ENCODE peak calls at places on chromosome 20, in six cellular contexts. B, F, X, G, U and S are unnamed samples.

GRCh38 chr20:50921055-50921454 is 10.2 kb downstream of the ADNP start:
- DNase-seq in B (no peak), F (no peak), X (no peak), G (no peak), U (no peak), S (no peak)

GRCh38 chr20:11502051-11502450 is 415.6 kb upstream of the BTBD3 start:
- DNase-seq in B (no peak), F (no peak), X (no peak), G (no peak), U (no peak), S (no peak)

GRCh38 chr20:41394931-41395668 is 28.5 kb upstream of the EMILIN3 start:
- DNase-seq in B (no peak), F (no peak), X (no peak), G (no peak), U (no peak), S (no peak)

GRCh38 chr20:62963614-62964397 is 11.3 kb downstream of the SLC17A9 start:
- DNase-seq in B (no peak), F (no peak), X (no peak), G (no peak), U (no peak), S (no peak)

GRCh38 chr20:47396762-47397476 is 40.4 kb upstream of the ZMYND8 start:
- DNase-seq in B (peak), F (no peak), X (no peak), G (no peak), U (no peak), S (no peak)

GRCh38 chr20:22921595-22922421 is 113.3 kb upstream of the SSTR4 start:
- DNase-seq in B (no peak), F (no peak), X (no peak), G (no peak), U (peak), S (no peak)

GRCh38 chr20:56237337-56237736 is 11.2 kb upstream of the MC3R start:
- DNase-seq in B (no peak), F (no peak), X (no peak), G (no peak), U (no peak), S (no peak)

GRCh38 chr20:63055575-63056235 is 48.9 kb upstream of the BHLHE23 start:
- DNase-seq in B (no peak), F (no peak), X (no peak), G (no peak), U (no peak), S (no peak)

GRCh38 chr20:32636278-32636677 is 37.5 kb downstream of the C20orf203 start:
- DNase-seq in B (no peak), F (no peak), X (no peak), G (no peak), U (no peak), S (no peak)

GRCh38 chr20:54433653-54434052 is 41.7 kb upstream of the DOK5 start:
- DNase-seq in B (no peak), F (no peak), X (no peak), G (no peak), U (no peak), S (no peak)

GRCh38 chr20:32534661-32535240 is 50.4 kb downstream of the NOL4L start:
- DNase-seq in B (no peak), F (no peak), X (no peak), G (no peak), U (peak), S (no peak)

GRCh38 chr20:63322923-63323253 is 29.9 kb downstream of the COL20A1 start:
- DNase-seq in B (no peak), F (no peak), X (no peak), G (no peak), U (no peak), S (no peak)

GRCh38 chr20:57809661-57810172 is 99.9 kb upstream of the PMEPA1 start:
- DNase-seq in B (no peak), F (no peak), X (no peak), G (no peak), U (no peak), S (no peak)

GRCh38 chr20:10167594-10167993 is 51.0 kb upstream of the SNAP25 start:
- DNase-seq in B (no peak), F (no peak), X (no peak), G (no peak), U (no peak), S (no peak)

DNA sequence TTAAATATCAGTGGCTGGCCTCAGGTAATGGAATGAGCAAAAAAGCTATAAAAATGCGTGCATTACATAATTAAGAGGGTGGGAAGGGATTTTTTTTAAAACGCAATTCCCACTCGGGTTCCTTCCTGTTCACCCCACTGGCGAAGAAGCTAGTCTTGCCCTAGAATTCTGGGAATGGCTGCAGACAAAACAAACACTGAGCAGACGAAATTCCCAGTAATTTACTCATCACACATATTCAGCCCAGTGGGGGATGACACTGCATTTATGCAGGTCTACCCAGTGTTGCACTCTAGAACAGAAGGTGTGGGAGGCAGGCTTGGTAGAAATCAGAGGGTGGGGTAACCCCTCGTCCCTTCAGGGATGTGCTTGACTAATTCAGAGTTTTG is 2695.0 kb upstream of the DEFB115 start:
- DNase-seq in B (no peak), F (no peak), X (no peak), G (no peak), U (peak), S (no peak)
- TF ChIP-seq ZNF274 in B (no peak), F (no peak), X (no peak), G (no peak), U (no peak), S (no peak)

DNA sequence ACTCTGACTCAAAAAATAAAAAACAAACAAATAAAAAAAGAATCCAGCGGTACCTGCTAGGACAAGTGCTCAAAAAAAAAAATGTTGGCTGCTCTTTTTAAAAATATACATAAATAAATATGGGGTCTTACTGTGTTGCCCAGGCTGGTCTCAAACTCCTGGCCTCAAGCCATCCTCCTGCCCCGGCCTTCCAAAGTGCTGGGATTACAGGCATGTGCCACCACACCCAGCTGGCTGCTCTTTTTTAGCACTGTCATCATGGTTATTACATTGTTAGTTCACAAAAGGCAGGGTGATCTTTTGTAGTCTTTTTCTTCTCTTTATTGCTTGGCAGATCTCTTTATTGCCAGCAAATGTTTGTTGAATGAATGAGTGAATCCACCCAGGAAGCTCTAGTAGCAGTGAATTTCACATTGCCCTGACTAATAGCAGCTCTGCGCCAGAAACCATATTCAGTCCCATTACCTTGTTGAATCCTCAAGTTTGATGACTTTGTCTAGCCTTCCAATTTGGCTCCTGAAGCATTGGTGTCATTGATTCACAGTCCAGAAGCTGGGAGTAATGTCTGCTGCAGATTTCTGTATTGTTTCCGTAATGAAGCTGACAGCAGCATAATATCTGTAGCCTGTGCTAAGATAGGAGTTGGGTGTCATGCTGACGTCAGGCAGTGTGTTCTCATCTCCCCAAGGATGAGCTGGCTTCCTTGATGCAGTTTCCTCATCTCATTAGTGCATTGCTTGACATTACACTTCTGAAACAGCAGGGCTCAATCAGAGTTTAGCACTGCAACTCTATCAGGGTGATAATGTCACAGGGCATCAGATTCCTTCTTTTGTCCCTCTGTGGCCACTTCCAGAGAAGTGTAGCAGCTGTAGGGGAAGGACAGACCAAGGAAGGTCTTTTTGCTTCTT is 84.9 kb upstream of the TGM3 start:
- DNase-seq in B (no peak), F (no peak), X (no peak), G (no peak), U (peak), S (no peak)
- TF ChIP-seq ZNF274 in B (no peak), F (no peak), X (no peak), G (no peak), U (no peak), S (no peak)

GRCh38 chr20:58899518-58899917 is 47.0 kb downstream of the GNAS start:
- DNase-seq in B (no peak), F (no peak), X (no peak), G (no peak), U (no peak), S (no peak)

GRCh38 chr20:58900292-58900931 is 47.9 kb downstream of the GNAS start:
- DNase-seq in B (no peak), F (no peak), X (no peak), G (no peak), U (no peak), S (no peak)

GRCh38 chr20:58896820-58897219 is 44.3 kb downstream of the GNAS start:
- DNase-seq in B (no peak), F (no peak), X (no peak), G (no peak), U (no peak), S (no peak)

GRCh38 chr20:58897493-58897892 is 45.0 kb downstream of the GNAS start:
- DNase-seq in B (no peak), F (no peak), X (no peak), G (no peak), U (no peak), S (no peak)

DNA sequence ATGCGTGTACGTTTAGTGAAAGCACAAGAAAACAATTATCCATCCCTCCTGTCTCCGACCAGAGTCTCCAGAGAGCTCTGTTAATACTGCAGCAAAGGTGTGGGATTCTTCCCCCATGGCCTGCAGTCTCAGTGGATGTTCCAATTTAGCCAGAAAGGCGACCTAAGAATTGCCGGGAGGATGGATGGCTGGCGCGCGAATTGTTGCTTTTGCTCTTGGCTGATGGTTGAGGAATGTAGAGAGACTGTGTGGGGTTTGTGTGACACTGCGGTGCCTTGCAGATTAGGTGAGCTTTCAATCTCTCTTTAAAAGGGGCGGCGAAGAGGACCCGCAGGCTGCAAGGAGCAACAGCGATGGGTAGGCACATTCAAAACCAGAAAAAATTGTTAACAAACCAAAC is 46.1 kb downstream of the GNAS start:
- DNase-seq in B (no peak), F (no peak), X (no peak), G (no peak), U (no peak), S (no peak)
- TF ChIP-seq ZNF274 in B (no peak), F (no peak), X (no peak), G (no peak), U (no peak), S (no peak)

GRCh38 chr20:19310541-19310940 is 98.1 kb downstream of the SLC24A3 start:
- DNase-seq in B (no peak), F (no peak), X (no peak), G (no peak), U (no peak), S (no peak)
- TF ChIP-seq ZNF274 in B (no peak), F (no peak), X (no peak), G (no peak), U (no peak), S (no peak)

GRCh38 chr20:59297641-59298040 is 2.8 kb upstream of the EDN3 start:
- DNase-seq in B (no peak), F (no peak), X (no peak), G (no peak), U (no peak), S (no peak)

GRCh38 chr20:59299961-59300340 is 460 bp upstream of the EDN3 start:
- DNase-seq in B (no peak), F (peak), X (no peak), G (no peak), U (no peak), S (no peak)

GRCh38 chr20:59301343-59302007 is 1.1 kb downstream of the EDN3 start:
- DNase-seq in B (no peak), F (no peak), X (no peak), G (no peak), U (no peak), S (no peak)

GRCh38 chr20:59295531-59295930 is 4.9 kb upstream of the EDN3 start:
- DNase-seq in B (no peak), F (no peak), X (no peak), G (no peak), U (no peak), S (no peak)

DNA sequence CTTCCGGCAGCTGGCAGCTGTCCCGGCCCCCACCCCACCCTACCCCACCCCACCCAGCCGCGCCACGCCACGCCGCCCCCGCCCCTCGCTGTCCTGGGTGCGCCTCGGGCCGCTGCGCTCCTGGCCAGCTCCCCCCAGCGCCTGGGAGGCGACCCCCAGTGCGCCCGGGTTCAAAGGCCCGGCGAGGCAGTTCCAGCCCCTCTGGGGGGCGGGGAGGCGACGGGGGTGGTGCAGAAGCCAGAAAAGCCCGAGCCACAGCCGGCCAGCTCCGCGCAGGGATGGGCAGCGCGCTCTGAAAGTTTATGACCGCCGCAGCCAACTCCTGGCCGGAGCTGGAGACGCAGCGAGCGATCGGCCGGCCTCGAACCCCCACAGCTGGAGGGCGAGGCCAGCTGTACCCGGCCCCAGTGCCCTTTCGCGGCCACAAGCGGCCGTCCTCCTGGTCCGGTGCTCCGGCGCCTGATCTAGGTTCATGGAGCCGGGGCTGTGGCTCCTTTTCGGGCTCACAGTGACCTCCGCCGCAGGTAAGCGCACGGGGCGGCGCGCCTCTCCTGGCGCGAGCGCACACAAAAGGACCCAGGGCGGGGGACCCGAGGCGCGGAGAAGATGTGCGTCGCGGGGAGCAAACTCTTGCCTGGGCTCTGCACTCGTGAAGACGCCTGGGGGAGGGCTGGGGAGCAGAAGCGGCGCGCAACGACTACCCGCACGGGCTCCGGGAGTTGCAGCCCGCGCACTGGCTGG is at the start of gene EDN3:
- DNase-seq in B (no peak), F (peak), X (no peak), G (no peak), U (no peak), S (peak)
- TF ChIP-seq ZNF274 in B (no peak), F (no peak), X (no peak), G (no peak), U (no peak), S (no peak)

DNA sequence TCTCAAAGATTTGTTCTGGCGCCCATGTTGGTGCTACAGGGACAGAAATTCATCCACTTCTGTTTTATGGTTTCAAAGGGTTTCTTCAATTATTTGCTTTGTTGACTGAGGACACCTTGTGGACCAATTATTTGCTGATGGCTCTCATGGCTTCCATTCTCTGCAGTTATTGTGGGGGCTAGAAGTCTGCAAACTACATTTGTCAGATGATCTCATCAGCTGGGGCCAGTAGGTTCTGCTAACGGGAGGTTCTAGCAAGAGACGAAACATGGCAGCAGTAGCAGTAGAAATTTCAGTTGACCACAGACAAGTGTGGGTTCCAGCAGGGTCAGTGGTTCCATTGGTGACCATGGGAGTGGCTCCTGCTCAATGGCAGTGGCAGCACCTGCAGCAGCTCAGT is 72.8 kb upstream of the BLCAP start:
- DNase-seq in B (no peak), F (no peak), X (no peak), G (no peak), U (no peak), S (no peak)
- TF ChIP-seq ZNF274 in B (no peak), F (no peak), X (no peak), G (no peak), U (no peak), S (no peak)